ENCODE peak calls at places on chromosomes 13 and 19, in four cellular contexts. R is activated naive CD4-positive, alpha-beta T cell treated with anti-CD3 and anti-CD28 coated beads, Interleukin-2, amount 10 ng/mL, durations not matched to agents 7 days and 5 days; M is foreskin fibroblast; W is colonic mucosa. D is an unnamed sample.

GRCh38 chr13:59483441-59484116 is 680.1 kb downstream of the DIAPH3 start:
- DNase-seq in M (peak; percentile 8), W (no peak), R (no peak), D (no peak)

GRCh38 chr19:15381864-15382263 is 2.3 kb upstream of the AKAP8 start:
- DNase-seq in M (peak; percentile 14), R (no peak), W (no peak), D (no peak)

GRCh38 chr19:13847900-13848677 is 28.8 kb upstream of the NANOS3 start:
- DNase-seq in M (no peak), R (no peak), W (no peak), D (no peak)

GRCh38 chr19:24057144-24057543 is 29.8 kb upstream of the ZNF254 start:
- DNase-seq in W (no peak), M (no peak), R (no peak), D (no peak)

GRCh38 chr19:2475018-2475701 is 767 bp upstream of the GADD45B start:
- DNase-seq in W (peak; percentile 71), M (peak; percentile 80), R (peak; percentile 72), D (no peak)

GRCh38 chr13:98782654-98783053 is 30.2 kb upstream of the SLC15A1 start:
- DNase-seq in M (no peak), R (no peak), W (no peak), D (no peak)

GRCh38 chr13:34044041-34044440 is 226.1 kb downstream of the RFC3 start:
- DNase-seq in M (peak; percentile 19), R (no peak), W (no peak), D (no peak)

GRCh38 chr19:50725218-50725931 is 2.2 kb downstream of the CLEC11A start:
- DNase-seq in R (no peak), W (no peak), M (no peak), D (no peak)

GRCh38 chr19:46180701-46181385 is 32.8 kb downstream of the IGFL2 start:
- DNase-seq in R (no peak), M (peak; percentile 79), W (no peak), D (peak; percentile 25)

GRCh38 chr13:66940113-66940512 is 290.0 kb downstream of the PCDH9 start:
- DNase-seq in R (no peak), W (no peak), M (no peak), D (no peak)

GRCh38 chr19:17488593-17489391 is 18.5 kb downstream of the SLC27A1 start:
- DNase-seq in W (peak; percentile 94), M (peak; percentile 36), R (peak; percentile 79), D (no peak)

GRCh38 chr19:5086725-5087439 is 118.0 kb downstream of the KDM4B start:
- DNase-seq in R (no peak), M (no peak), W (no peak), D (no peak)

GRCh38 chr13:45875951-45876350 is 24.4 kb upstream of the SIAH3 start:
- DNase-seq in M (no peak), R (no peak), W (no peak), D (no peak)

GRCh38 chr19:27955484-27955883 is 1257.5 kb downstream of the UQCRFS1 start:
- DNase-seq in M (no peak), W (no peak), R (no peak), D (no peak)

GRCh38 chr13:99056381-99057014 is 78.6 kb upstream of the DOCK9 start:
- DNase-seq in W (no peak), M (peak; percentile 50), R (no peak), D (no peak)

GRCh38 chr19:12346896-12347295 is 13.5 kb upstream of the ZNF563 start:
- DNase-seq in W (no peak), M (peak; percentile 1), R (peak; percentile 22), D (no peak)

GRCh38 chr19:12782424-12783225 is 7.3 kb upstream of the HOOK2 start:
- DNase-seq in M (peak; percentile 94), R (peak; percentile 90), W (peak; percentile 84), D (peak; percentile 77)

GRCh38 chr19:32191921-32192320 is 153.5 kb upstream of the ZNF507 start:
- DNase-seq in R (no peak), M (no peak), W (no peak), D (no peak)

GRCh38 chr19:49986354-49986753 is 25.4 kb upstream of the SIGLEC11 start:
- DNase-seq in M (no peak), W (no peak), R (no peak), D (no peak)

GRCh38 chr19:11887247-11887617 is 350 bp upstream of the ZNF69 start:
- DNase-seq in M (no peak), R (no peak), W (no peak), D (peak; percentile 6)

GRCh38 chr19:1274852-1275259 is 474 bp upstream of the FAM174C start:
- DNase-seq in R (no peak), W (no peak), M (peak; percentile 59), D (no peak)

GRCh38 chr19:34317311-34317927 is 47.6 kb upstream of the GPI start:
- DNase-seq in M (peak; percentile 36), R (peak; percentile 31), W (peak; percentile 42), D (no peak)

GRCh38 chr19:18399008-18399407 is 1.6 kb upstream of the LRRC25 start:
- DNase-seq in M (peak; percentile 70), R (no peak), W (peak; percentile 62), D (peak; percentile 70)

GRCh38 chr19:37809366-37809765 is 30.0 kb upstream of the ZNF573 start:
- DNase-seq in W (no peak), R (no peak), M (no peak), D (no peak)

GRCh38 chr13:26721251-26721939 is 39.2 kb downstream of the GPR12 start:
- DNase-seq in M (no peak), R (peak; percentile 61), W (no peak), D (no peak)

GRCh38 chr19:28838909-28839308 is 374.0 kb downstream of the UQCRFS1 start:
- DNase-seq in M (no peak), W (no peak), R (no peak), D (no peak)

GRCh38 chr13:95660981-95661581 is 15.9 kb upstream of the DNAJC3 start:
- DNase-seq in W (no peak), R (no peak), M (peak; percentile 68), D (peak; percentile 47)